ENCODE peak calls at places on chromosomes 4 and X, in nine cellular contexts. One of them, this sample, is unnamed.

GRCh38 chrX:30887721-30888120 is 1.3 kb downstream of the TAB3 start:
- DNase-seq in NCI-H2171 treated with DMSO at 0.1 percent for 48 hours: no peak
- DNase-seq in colonic mucosa: no peak
- DNase-seq in naive B cell: no peak
- DNase-seq in lower lobe of right lung: no peak
- DNase-seq in progenitor cell of endocrine pancreas: no peak
- DNase-seq in T-helper 2 cell: no peak
- DNase-seq in endothelial cell: no peak
- DNase-seq in activated CD8-positive, alpha-beta memory T cell treated with anti-CD3 and anti-CD28 coated beads for 4 hours: peak
- DNase-seq in this sample: no peak

GRCh38 chr4:153655928-153656327 is 28.2 kb upstream of the TLR2 start:
- DNase-seq in NCI-H2171 treated with DMSO at 0.1 percent for 48 hours: no peak
- DNase-seq in colonic mucosa: no peak
- DNase-seq in naive B cell: no peak
- DNase-seq in lower lobe of right lung: peak
- DNase-seq in progenitor cell of endocrine pancreas: no peak
- DNase-seq in T-helper 2 cell: no peak
- DNase-seq in endothelial cell: no peak
- DNase-seq in activated CD8-positive, alpha-beta memory T cell treated with anti-CD3 and anti-CD28 coated beads for 4 hours: no peak
- DNase-seq in this sample: no peak

GRCh38 chrX:13717697-13718483 is 16.5 kb downstream of the TRAPPC2 start:
- DNase-seq in NCI-H2171 treated with DMSO at 0.1 percent for 48 hours: no peak
- DNase-seq in colonic mucosa: no peak
- DNase-seq in naive B cell: no peak
- DNase-seq in lower lobe of right lung: no peak
- DNase-seq in progenitor cell of endocrine pancreas: no peak
- DNase-seq in T-helper 2 cell: no peak
- DNase-seq in endothelial cell: no peak
- DNase-seq in activated CD8-positive, alpha-beta memory T cell treated with anti-CD3 and anti-CD28 coated beads for 4 hours: no peak
- DNase-seq in this sample: peak

GRCh38 chr4:123824524-123824923 is 427.9 kb downstream of the SPRY1 start:
- DNase-seq in NCI-H2171 treated with DMSO at 0.1 percent for 48 hours: no peak
- DNase-seq in colonic mucosa: no peak
- DNase-seq in naive B cell: no peak
- DNase-seq in lower lobe of right lung: no peak
- DNase-seq in progenitor cell of endocrine pancreas: no peak
- DNase-seq in T-helper 2 cell: no peak
- DNase-seq in endothelial cell: no peak
- DNase-seq in activated CD8-positive, alpha-beta memory T cell treated with anti-CD3 and anti-CD28 coated beads for 4 hours: no peak
- DNase-seq in this sample: no peak

GRCh38 chr4:75344915-75345314 is 169.3 kb downstream of the RCHY1 start:
- DNase-seq in NCI-H2171 treated with DMSO at 0.1 percent for 48 hours: no peak
- DNase-seq in colonic mucosa: no peak
- DNase-seq in naive B cell: no peak
- DNase-seq in lower lobe of right lung: no peak
- DNase-seq in progenitor cell of endocrine pancreas: no peak
- DNase-seq in T-helper 2 cell: no peak
- DNase-seq in endothelial cell: no peak
- DNase-seq in activated CD8-positive, alpha-beta memory T cell treated with anti-CD3 and anti-CD28 coated beads for 4 hours: no peak
- DNase-seq in this sample: no peak

GRCh38 chr4:78864405-78865024 is 74.7 kb downstream of the PAQR3 start:
- DNase-seq in NCI-H2171 treated with DMSO at 0.1 percent for 48 hours: peak
- DNase-seq in colonic mucosa: no peak
- DNase-seq in naive B cell: peak
- DNase-seq in lower lobe of right lung: no peak
- DNase-seq in progenitor cell of endocrine pancreas: no peak
- DNase-seq in T-helper 2 cell: peak
- DNase-seq in endothelial cell: peak
- DNase-seq in activated CD8-positive, alpha-beta memory T cell treated with anti-CD3 and anti-CD28 coated beads for 4 hours: no peak
- DNase-seq in this sample: no peak

GRCh38 chrX:65587616-65588526 is 53.3 kb upstream of the LAS1L start:
- DNase-seq in NCI-H2171 treated with DMSO at 0.1 percent for 48 hours: peak
- DNase-seq in colonic mucosa: peak
- DNase-seq in naive B cell: no peak
- DNase-seq in lower lobe of right lung: peak
- DNase-seq in progenitor cell of endocrine pancreas: no peak
- DNase-seq in T-helper 2 cell: no peak
- DNase-seq in endothelial cell: no peak
- DNase-seq in activated CD8-positive, alpha-beta memory T cell treated with anti-CD3 and anti-CD28 coated beads for 4 hours: no peak
- DNase-seq in this sample: peak

GRCh38 chrX:151970661-151971060 is 3.8 kb downstream of the GABRE start:
- DNase-seq in NCI-H2171 treated with DMSO at 0.1 percent for 48 hours: no peak
- DNase-seq in colonic mucosa: peak
- DNase-seq in naive B cell: no peak
- DNase-seq in lower lobe of right lung: peak
- DNase-seq in progenitor cell of endocrine pancreas: no peak
- DNase-seq in T-helper 2 cell: no peak
- DNase-seq in endothelial cell: no peak
- DNase-seq in activated CD8-positive, alpha-beta memory T cell treated with anti-CD3 and anti-CD28 coated beads for 4 hours: no peak
- DNase-seq in this sample: peak

GRCh38 chr4:7904108-7904516 is 35.5 kb downstream of the AFAP1 start:
- DNase-seq in NCI-H2171 treated with DMSO at 0.1 percent for 48 hours: no peak
- DNase-seq in colonic mucosa: no peak
- DNase-seq in naive B cell: no peak
- DNase-seq in lower lobe of right lung: no peak
- DNase-seq in progenitor cell of endocrine pancreas: no peak
- DNase-seq in T-helper 2 cell: no peak
- DNase-seq in endothelial cell: no peak
- DNase-seq in activated CD8-positive, alpha-beta memory T cell treated with anti-CD3 and anti-CD28 coated beads for 4 hours: no peak
- DNase-seq in this sample: no peak

GRCh38 chrX:49171752-49172279 is at the start of gene PLP2:
- DNase-seq in NCI-H2171 treated with DMSO at 0.1 percent for 48 hours: peak
- DNase-seq in colonic mucosa: peak
- DNase-seq in naive B cell: peak
- DNase-seq in lower lobe of right lung: peak
- DNase-seq in progenitor cell of endocrine pancreas: no peak
- DNase-seq in T-helper 2 cell: peak
- DNase-seq in endothelial cell: no peak
- DNase-seq in activated CD8-positive, alpha-beta memory T cell treated with anti-CD3 and anti-CD28 coated beads for 4 hours: peak
- DNase-seq in this sample: peak

GRCh38 chr4:78764498-78764961 is 11.6 kb upstream of the BMP2K start:
- DNase-seq in NCI-H2171 treated with DMSO at 0.1 percent for 48 hours: no peak
- DNase-seq in colonic mucosa: no peak
- DNase-seq in naive B cell: no peak
- DNase-seq in lower lobe of right lung: no peak
- DNase-seq in progenitor cell of endocrine pancreas: no peak
- DNase-seq in T-helper 2 cell: no peak
- DNase-seq in endothelial cell: no peak
- DNase-seq in activated CD8-positive, alpha-beta memory T cell treated with anti-CD3 and anti-CD28 coated beads for 4 hours: no peak
- DNase-seq in this sample: no peak

GRCh38 chr4:25981749-25982148 is 67.7 kb downstream of the SMIM20 start:
- DNase-seq in NCI-H2171 treated with DMSO at 0.1 percent for 48 hours: no peak
- DNase-seq in colonic mucosa: no peak
- DNase-seq in naive B cell: no peak
- DNase-seq in lower lobe of right lung: no peak
- DNase-seq in progenitor cell of endocrine pancreas: no peak
- DNase-seq in T-helper 2 cell: no peak
- DNase-seq in endothelial cell: no peak
- DNase-seq in activated CD8-positive, alpha-beta memory T cell treated with anti-CD3 and anti-CD28 coated beads for 4 hours: no peak
- DNase-seq in this sample: peak

GRCh38 chrX:41027388-41027787 is 57.9 kb upstream of the USP9X start:
- DNase-seq in NCI-H2171 treated with DMSO at 0.1 percent for 48 hours: peak
- DNase-seq in colonic mucosa: no peak
- DNase-seq in naive B cell: no peak
- DNase-seq in lower lobe of right lung: no peak
- DNase-seq in progenitor cell of endocrine pancreas: no peak
- DNase-seq in T-helper 2 cell: no peak
- DNase-seq in endothelial cell: no peak
- DNase-seq in activated CD8-positive, alpha-beta memory T cell treated with anti-CD3 and anti-CD28 coated beads for 4 hours: no peak
- DNase-seq in this sample: no peak

GRCh38 chrX:614136-614535 is 16.5 kb upstream of the SHOX start:
- DNase-seq in NCI-H2171 treated with DMSO at 0.1 percent for 48 hours: no peak
- DNase-seq in colonic mucosa: no peak
- DNase-seq in naive B cell: no peak
- DNase-seq in lower lobe of right lung: no peak
- DNase-seq in progenitor cell of endocrine pancreas: no peak
- DNase-seq in T-helper 2 cell: no peak
- DNase-seq in endothelial cell: no peak
- DNase-seq in activated CD8-positive, alpha-beta memory T cell treated with anti-CD3 and anti-CD28 coated beads for 4 hours: no peak
- DNase-seq in this sample: no peak

GRCh38 chrX:84186603-84187358 is 1.2 kb downstream of the RPS6KA6 start:
- DNase-seq in NCI-H2171 treated with DMSO at 0.1 percent for 48 hours: peak
- DNase-seq in colonic mucosa: peak
- DNase-seq in naive B cell: no peak
- DNase-seq in lower lobe of right lung: no peak
- DNase-seq in progenitor cell of endocrine pancreas: no peak
- DNase-seq in T-helper 2 cell: no peak
- DNase-seq in endothelial cell: peak
- DNase-seq in activated CD8-positive, alpha-beta memory T cell treated with anti-CD3 and anti-CD28 coated beads for 4 hours: no peak
- DNase-seq in this sample: no peak

GRCh38 chrX:147912093-147912801 is 528 bp downstream of the FMR1 start:
- DNase-seq in NCI-H2171 treated with DMSO at 0.1 percent for 48 hours: peak
- DNase-seq in colonic mucosa: peak
- DNase-seq in naive B cell: no peak
- DNase-seq in lower lobe of right lung: peak
- DNase-seq in progenitor cell of endocrine pancreas: peak
- DNase-seq in T-helper 2 cell: no peak
- DNase-seq in endothelial cell: peak
- DNase-seq in activated CD8-positive, alpha-beta memory T cell treated with anti-CD3 and anti-CD28 coated beads for 4 hours: no peak
- DNase-seq in this sample: peak

GRCh38 chr4:169070071-169070894 is 60.2 kb upstream of the CBR4 start:
- DNase-seq in NCI-H2171 treated with DMSO at 0.1 percent for 48 hours: no peak
- DNase-seq in colonic mucosa: peak
- DNase-seq in naive B cell: no peak
- DNase-seq in lower lobe of right lung: no peak
- DNase-seq in progenitor cell of endocrine pancreas: no peak
- DNase-seq in T-helper 2 cell: no peak
- DNase-seq in endothelial cell: no peak
- DNase-seq in activated CD8-positive, alpha-beta memory T cell treated with anti-CD3 and anti-CD28 coated beads for 4 hours: no peak
- DNase-seq in this sample: peak

GRCh38 chr4:78780093-78780492 is 3.9 kb downstream of the BMP2K start:
- DNase-seq in NCI-H2171 treated with DMSO at 0.1 percent for 48 hours: no peak
- DNase-seq in colonic mucosa: no peak
- DNase-seq in naive B cell: no peak
- DNase-seq in lower lobe of right lung: no peak
- DNase-seq in progenitor cell of endocrine pancreas: no peak
- DNase-seq in T-helper 2 cell: no peak
- DNase-seq in endothelial cell: no peak
- DNase-seq in activated CD8-positive, alpha-beta memory T cell treated with anti-CD3 and anti-CD28 coated beads for 4 hours: no peak
- DNase-seq in this sample: no peak

GRCh38 chr4:182845618-182846017 is 71.6 kb downstream of the DCTD start:
- DNase-seq in NCI-H2171 treated with DMSO at 0.1 percent for 48 hours: no peak
- DNase-seq in colonic mucosa: no peak
- DNase-seq in naive B cell: no peak
- DNase-seq in lower lobe of right lung: no peak
- DNase-seq in progenitor cell of endocrine pancreas: no peak
- DNase-seq in T-helper 2 cell: no peak
- DNase-seq in endothelial cell: no peak
- DNase-seq in activated CD8-positive, alpha-beta memory T cell treated with anti-CD3 and anti-CD28 coated beads for 4 hours: no peak
- DNase-seq in this sample: no peak

GRCh38 chrX:11756354-11757318 is 1.4 kb upstream of the MSL3 start:
- DNase-seq in NCI-H2171 treated with DMSO at 0.1 percent for 48 hours: no peak
- DNase-seq in colonic mucosa: no peak
- DNase-seq in naive B cell: no peak
- DNase-seq in lower lobe of right lung: no peak
- DNase-seq in progenitor cell of endocrine pancreas: no peak
- DNase-seq in T-helper 2 cell: no peak
- DNase-seq in endothelial cell: no peak
- DNase-seq in activated CD8-positive, alpha-beta memory T cell treated with anti-CD3 and anti-CD28 coated beads for 4 hours: no peak
- DNase-seq in this sample: no peak

GRCh38 chr4:143406523-143406922 is 69.8 kb downstream of the GAB1 start:
- DNase-seq in NCI-H2171 treated with DMSO at 0.1 percent for 48 hours: no peak
- DNase-seq in colonic mucosa: peak
- DNase-seq in naive B cell: no peak
- DNase-seq in lower lobe of right lung: peak
- DNase-seq in progenitor cell of endocrine pancreas: no peak
- DNase-seq in T-helper 2 cell: no peak
- DNase-seq in endothelial cell: no peak
- DNase-seq in activated CD8-positive, alpha-beta memory T cell treated with anti-CD3 and anti-CD28 coated beads for 4 hours: no peak
- DNase-seq in this sample: peak

GRCh38 chr4:52588771-52589591 is 70.1 kb downstream of the USP46 start:
- DNase-seq in NCI-H2171 treated with DMSO at 0.1 percent for 48 hours: no peak
- DNase-seq in colonic mucosa: no peak
- DNase-seq in naive B cell: no peak
- DNase-seq in lower lobe of right lung: no peak
- DNase-seq in progenitor cell of endocrine pancreas: no peak
- DNase-seq in T-helper 2 cell: peak
- DNase-seq in endothelial cell: no peak
- DNase-seq in activated CD8-positive, alpha-beta memory T cell treated with anti-CD3 and anti-CD28 coated beads for 4 hours: peak
- DNase-seq in this sample: no peak

GRCh38 chrX:40062525-40063193 is 35.1 kb downstream of the BCOR start:
- DNase-seq in NCI-H2171 treated with DMSO at 0.1 percent for 48 hours: no peak
- DNase-seq in colonic mucosa: no peak
- DNase-seq in naive B cell: no peak
- DNase-seq in lower lobe of right lung: no peak
- DNase-seq in progenitor cell of endocrine pancreas: no peak
- DNase-seq in T-helper 2 cell: no peak
- DNase-seq in endothelial cell: no peak
- DNase-seq in activated CD8-positive, alpha-beta memory T cell treated with anti-CD3 and anti-CD28 coated beads for 4 hours: no peak
- DNase-seq in this sample: no peak

GRCh38 chr4:7348946-7349900 is 85.5 kb downstream of the PSAPL1 start:
- DNase-seq in NCI-H2171 treated with DMSO at 0.1 percent for 48 hours: no peak
- DNase-seq in colonic mucosa: no peak
- DNase-seq in naive B cell: no peak
- DNase-seq in lower lobe of right lung: peak
- DNase-seq in progenitor cell of endocrine pancreas: no peak
- DNase-seq in T-helper 2 cell: no peak
- DNase-seq in endothelial cell: no peak
- DNase-seq in activated CD8-positive, alpha-beta memory T cell treated with anti-CD3 and anti-CD28 coated beads for 4 hours: no peak
- DNase-seq in this sample: no peak

GRCh38 chr4:39464886-39465501 is 6.1 kb downstream of the LIAS start:
- DNase-seq in NCI-H2171 treated with DMSO at 0.1 percent for 48 hours: no peak
- DNase-seq in colonic mucosa: no peak
- DNase-seq in naive B cell: no peak
- DNase-seq in lower lobe of right lung: no peak
- DNase-seq in progenitor cell of endocrine pancreas: no peak
- DNase-seq in T-helper 2 cell: no peak
- DNase-seq in endothelial cell: no peak
- DNase-seq in activated CD8-positive, alpha-beta memory T cell treated with anti-CD3 and anti-CD28 coated beads for 4 hours: no peak
- DNase-seq in this sample: no peak

GRCh38 chr4:176769519-176769918 is 23.2 kb downstream of the VEGFC start:
- DNase-seq in NCI-H2171 treated with DMSO at 0.1 percent for 48 hours: no peak
- DNase-seq in colonic mucosa: no peak
- DNase-seq in naive B cell: no peak
- DNase-seq in lower lobe of right lung: no peak
- DNase-seq in progenitor cell of endocrine pancreas: no peak
- DNase-seq in T-helper 2 cell: no peak
- DNase-seq in endothelial cell: no peak
- DNase-seq in activated CD8-positive, alpha-beta memory T cell treated with anti-CD3 and anti-CD28 coated beads for 4 hours: no peak
- DNase-seq in this sample: no peak

GRCh38 chrX:69216911-69217310 is 51.7 kb upstream of the PJA1 start:
- DNase-seq in NCI-H2171 treated with DMSO at 0.1 percent for 48 hours: no peak
- DNase-seq in colonic mucosa: no peak
- DNase-seq in naive B cell: no peak
- DNase-seq in lower lobe of right lung: peak
- DNase-seq in progenitor cell of endocrine pancreas: no peak
- DNase-seq in T-helper 2 cell: no peak
- DNase-seq in endothelial cell: no peak
- DNase-seq in activated CD8-positive, alpha-beta memory T cell treated with anti-CD3 and anti-CD28 coated beads for 4 hours: no peak
- DNase-seq in this sample: peak

GRCh38 chrX:134423606-134424005 is 36.4 kb upstream of the HPRT1 start:
- DNase-seq in NCI-H2171 treated with DMSO at 0.1 percent for 48 hours: peak
- DNase-seq in colonic mucosa: no peak
- DNase-seq in naive B cell: no peak
- DNase-seq in lower lobe of right lung: no peak
- DNase-seq in progenitor cell of endocrine pancreas: no peak
- DNase-seq in T-helper 2 cell: no peak
- DNase-seq in endothelial cell: no peak
- DNase-seq in activated CD8-positive, alpha-beta memory T cell treated with anti-CD3 and anti-CD28 coated beads for 4 hours: no peak
- DNase-seq in this sample: no peak

GRCh38 chrX:47514553-47515235 is 31.7 kb upstream of the ZNF41 start:
- DNase-seq in NCI-H2171 treated with DMSO at 0.1 percent for 48 hours: no peak
- DNase-seq in colonic mucosa: no peak
- DNase-seq in naive B cell: no peak
- DNase-seq in lower lobe of right lung: no peak
- DNase-seq in progenitor cell of endocrine pancreas: no peak
- DNase-seq in T-helper 2 cell: no peak
- DNase-seq in endothelial cell: no peak
- DNase-seq in activated CD8-positive, alpha-beta memory T cell treated with anti-CD3 and anti-CD28 coated beads for 4 hours: no peak
- DNase-seq in this sample: no peak

GRCh38 chrX:153642313-153642654 is 4.7 kb upstream of the DUSP9 start:
- DNase-seq in NCI-H2171 treated with DMSO at 0.1 percent for 48 hours: peak
- DNase-seq in colonic mucosa: no peak
- DNase-seq in naive B cell: no peak
- DNase-seq in lower lobe of right lung: no peak
- DNase-seq in progenitor cell of endocrine pancreas: no peak
- DNase-seq in T-helper 2 cell: no peak
- DNase-seq in endothelial cell: no peak
- DNase-seq in activated CD8-positive, alpha-beta memory T cell treated with anti-CD3 and anti-CD28 coated beads for 4 hours: no peak
- DNase-seq in this sample: no peak

GRCh38 chr4:134147941-134148340 is 53.6 kb downstream of the PABPC4L start:
- DNase-seq in NCI-H2171 treated with DMSO at 0.1 percent for 48 hours: no peak
- DNase-seq in colonic mucosa: no peak
- DNase-seq in naive B cell: no peak
- DNase-seq in lower lobe of right lung: no peak
- DNase-seq in progenitor cell of endocrine pancreas: no peak
- DNase-seq in T-helper 2 cell: no peak
- DNase-seq in endothelial cell: no peak
- DNase-seq in activated CD8-positive, alpha-beta memory T cell treated with anti-CD3 and anti-CD28 coated beads for 4 hours: no peak
- DNase-seq in this sample: no peak